ENCODE peak calls at places on chromosome 19, in nine cellular contexts. E is Calu3; D is lung; I is nephron progenitor cell; S is cardiac fibroblast; F is NCI-H510A treated with DMSO at 0.1 percent for 48 hours; M is hepatic stellate cell; A is stimulated activated CD8-positive, alpha-beta memory T cell treated with anti-CD3 and anti-CD28 coated beads, Interleukin-4, amount 100 ng/mL, for 1 hour; P is GM23338. H is an unnamed sample.

GRCh38 chr19:47820410-47820809 is 1.3 kb upstream of the CRX start:
- DNase-seq in E (no peak), M (no peak), P (no peak), S (no peak), A (no peak), I (no peak), F (no peak), D (no peak), H (no peak)

GRCh38 chr19:33953592-33953991 is 156.9 kb downstream of the KCTD15 start:
- DNase-seq in A (no peak), E (no peak), M (no peak), F (no peak), S (no peak), I (no peak), P (peak), D (no peak), H (no peak)

GRCh38 chr19:12052571-12053169 is at the start of gene ZNF878:
- DNase-seq in D (peak), F (peak), M (peak), P (peak), E (peak), A (no peak), S (peak), I (peak), H (peak)

GRCh38 chr19:37059142-37059541 is 19.1 kb upstream of the ZNF420 start:
- DNase-seq in F (no peak), I (no peak), E (no peak), M (no peak), P (no peak), S (no peak), A (no peak), D (no peak), H (no peak)

GRCh38 chr19:35501684-35502083 is 11.4 kb upstream of the KRTDAP start:
- DNase-seq in A (no peak), E (no peak), P (no peak), I (no peak), D (no peak), M (no peak), S (peak), F (no peak), H (peak)

GRCh38 chr19:3058009-3058820 is 4.1 kb downstream of the TLE5 start:
- DNase-seq in M (no peak), F (no peak), I (no peak), A (no peak), S (no peak), D (no peak), E (no peak), P (no peak), H (no peak)

GRCh38 chr19:15640294-15640903 is at the start of gene CYP4F3:
- DNase-seq in E (peak), D (peak), A (no peak), P (no peak), S (no peak), M (no peak), F (peak), I (no peak), H (no peak)

GRCh38 chr19:17037966-17038500 is 11.4 kb upstream of the CPAMD8 start:
- DNase-seq in I (no peak), P (no peak), F (no peak), D (no peak), S (no peak), M (no peak), A (no peak), E (no peak), H (no peak)

GRCh38 chr19:32878988-32879387 is 9.4 kb upstream of the SLC7A9 start:
- DNase-seq in S (no peak), P (no peak), E (no peak), D (no peak), M (no peak), A (no peak), I (no peak), F (no peak), H (no peak)

GRCh38 chr19:40080289-40080688 is 10.5 kb downstream of the ZNF780A start:
- DNase-seq in D (no peak), I (no peak), A (no peak), F (no peak), E (no peak), P (no peak), S (no peak), M (no peak), H (no peak)

GRCh38 chr19:48613024-48613851 is 1.6 kb downstream of the FAM83E start:
- DNase-seq in A (no peak), P (no peak), E (peak), D (no peak), S (no peak), I (no peak), M (no peak), F (no peak), H (no peak)

GRCh38 chr19:35040826-35041547 is 534 bp upstream of the HPN start:
- DNase-seq in F (no peak), E (peak), S (peak), M (peak), A (no peak), D (peak), I (peak), P (peak), H (peak)

GRCh38 chr19:58498316-58499020 is 13.3 kb downstream of the SLC27A5 start:
- DNase-seq in A (no peak), M (no peak), F (no peak), I (no peak), P (no peak), S (no peak), E (no peak), D (no peak), H (no peak)

GRCh38 chr19:33463194-33463593 is 58.4 kb downstream of the PEPD start:
- DNase-seq in S (no peak), E (no peak), I (no peak), A (no peak), P (no peak), F (no peak), D (no peak), M (no peak), H (no peak)

GRCh38 chr19:47363758-47364529 is 14.8 kb downstream of the DHX34 start:
- DNase-seq in F (no peak), S (peak), I (no peak), D (no peak), E (no peak), P (peak), A (no peak), M (no peak), H (peak)

GRCh38 chr19:35531291-35531690 is 2.0 kb upstream of the GAPDHS start:
- DNase-seq in D (no peak), E (no peak), S (no peak), F (no peak), I (no peak), A (no peak), M (no peak), P (no peak), H (peak)

GRCh38 chr19:47155141-47155540 is 24.5 kb downstream of the SAE1 start:
- DNase-seq in F (no peak), S (peak), D (no peak), P (no peak), M (no peak), A (no peak), I (no peak), E (no peak), H (peak)